ENCODE peak calls at places on chromosomes 16 and 17, in seven cellular contexts. One of them, this sample, is unnamed.

GRCh38 chr17:44444735-44445105 is 55.3 kb upstream of the ITGA2B start:
- DNase-seq in stimulated activated CD8-positive, alpha-beta memory T cell treated with anti-CD3 and anti-CD28 coated beads, Interleukin-7, amount 100 ng/mL, for 1 hour: no peak
- DNase-seq in suprapubic skin: no peak
- DNase-seq in left kidney: no peak
- DNase-seq in Peyer's patch: no peak
- DNase-seq in activated CD4-positive, alpha-beta T cell treated with anti-CD3 and anti-CD28 coated beads, Interleukin-2, amount 50 U/mL, for 1 hour: no peak
- DNase-seq in SW 1271: no peak
- DNase-seq in this sample: no peak

GRCh38 chr16:67260426-67261063 is 11.8 kb downstream of the SLC9A5 start:
- DNase-seq in stimulated activated CD8-positive, alpha-beta memory T cell treated with anti-CD3 and anti-CD28 coated beads, Interleukin-7, amount 100 ng/mL, for 1 hour: no peak
- DNase-seq in suprapubic skin: peak
- DNase-seq in left kidney: peak
- DNase-seq in Peyer's patch: peak
- DNase-seq in activated CD4-positive, alpha-beta T cell treated with anti-CD3 and anti-CD28 coated beads, Interleukin-2, amount 50 U/mL, for 1 hour: no peak
- DNase-seq in SW 1271: peak
- DNase-seq in this sample: no peak

GRCh38 chr17:68305132-68305531 is 13.8 kb downstream of the ARSG start:
- DNase-seq in stimulated activated CD8-positive, alpha-beta memory T cell treated with anti-CD3 and anti-CD28 coated beads, Interleukin-7, amount 100 ng/mL, for 1 hour: no peak
- DNase-seq in suprapubic skin: no peak
- DNase-seq in left kidney: no peak
- DNase-seq in Peyer's patch: no peak
- DNase-seq in activated CD4-positive, alpha-beta T cell treated with anti-CD3 and anti-CD28 coated beads, Interleukin-2, amount 50 U/mL, for 1 hour: no peak
- DNase-seq in SW 1271: no peak
- DNase-seq in this sample: no peak

GRCh38 chr16:4392382-4393242 is 21.0 kb downstream of the VASN start:
- DNase-seq in stimulated activated CD8-positive, alpha-beta memory T cell treated with anti-CD3 and anti-CD28 coated beads, Interleukin-7, amount 100 ng/mL, for 1 hour: no peak
- DNase-seq in suprapubic skin: peak
- DNase-seq in left kidney: peak
- DNase-seq in Peyer's patch: no peak
- DNase-seq in activated CD4-positive, alpha-beta T cell treated with anti-CD3 and anti-CD28 coated beads, Interleukin-2, amount 50 U/mL, for 1 hour: no peak
- DNase-seq in SW 1271: no peak
- DNase-seq in this sample: no peak

GRCh38 chr17:65498831-65499230 is 62.6 kb downstream of the AXIN2 start:
- DNase-seq in stimulated activated CD8-positive, alpha-beta memory T cell treated with anti-CD3 and anti-CD28 coated beads, Interleukin-7, amount 100 ng/mL, for 1 hour: no peak
- DNase-seq in suprapubic skin: no peak
- DNase-seq in left kidney: no peak
- DNase-seq in Peyer's patch: no peak
- DNase-seq in activated CD4-positive, alpha-beta T cell treated with anti-CD3 and anti-CD28 coated beads, Interleukin-2, amount 50 U/mL, for 1 hour: no peak
- DNase-seq in SW 1271: no peak
- DNase-seq in this sample: no peak

GRCh38 chr16:12613131-12613991 is 190.3 kb downstream of the CPPED1 start:
- DNase-seq in stimulated activated CD8-positive, alpha-beta memory T cell treated with anti-CD3 and anti-CD28 coated beads, Interleukin-7, amount 100 ng/mL, for 1 hour: no peak
- DNase-seq in suprapubic skin: no peak
- DNase-seq in left kidney: peak
- DNase-seq in Peyer's patch: peak
- DNase-seq in activated CD4-positive, alpha-beta T cell treated with anti-CD3 and anti-CD28 coated beads, Interleukin-2, amount 50 U/mL, for 1 hour: peak
- DNase-seq in SW 1271: peak
- DNase-seq in this sample: peak

GRCh38 chr16:11530171-11530940 is 56.4 kb downstream of the LITAF start:
- DNase-seq in stimulated activated CD8-positive, alpha-beta memory T cell treated with anti-CD3 and anti-CD28 coated beads, Interleukin-7, amount 100 ng/mL, for 1 hour: no peak
- DNase-seq in suprapubic skin: no peak
- DNase-seq in left kidney: no peak
- DNase-seq in Peyer's patch: no peak
- DNase-seq in activated CD4-positive, alpha-beta T cell treated with anti-CD3 and anti-CD28 coated beads, Interleukin-2, amount 50 U/mL, for 1 hour: no peak
- DNase-seq in SW 1271: peak
- DNase-seq in this sample: no peak

GRCh38 chr16:71479420-71479819 is 9.7 kb downstream of the ZNF19 start:
- DNase-seq in stimulated activated CD8-positive, alpha-beta memory T cell treated with anti-CD3 and anti-CD28 coated beads, Interleukin-7, amount 100 ng/mL, for 1 hour: no peak
- DNase-seq in suprapubic skin: no peak
- DNase-seq in left kidney: peak
- DNase-seq in Peyer's patch: no peak
- DNase-seq in activated CD4-positive, alpha-beta T cell treated with anti-CD3 and anti-CD28 coated beads, Interleukin-2, amount 50 U/mL, for 1 hour: no peak
- DNase-seq in SW 1271: peak
- DNase-seq in this sample: no peak

GRCh38 chr16:65012357-65012756 is 109.5 kb downstream of the CDH11 start:
- DNase-seq in stimulated activated CD8-positive, alpha-beta memory T cell treated with anti-CD3 and anti-CD28 coated beads, Interleukin-7, amount 100 ng/mL, for 1 hour: no peak
- DNase-seq in suprapubic skin: no peak
- DNase-seq in left kidney: no peak
- DNase-seq in Peyer's patch: no peak
- DNase-seq in activated CD4-positive, alpha-beta T cell treated with anti-CD3 and anti-CD28 coated beads, Interleukin-2, amount 50 U/mL, for 1 hour: no peak
- DNase-seq in SW 1271: no peak
- DNase-seq in this sample: no peak

GRCh38 chr16:27444015-27444414 is 42.0 kb downstream of the IL21R start:
- DNase-seq in stimulated activated CD8-positive, alpha-beta memory T cell treated with anti-CD3 and anti-CD28 coated beads, Interleukin-7, amount 100 ng/mL, for 1 hour: no peak
- DNase-seq in suprapubic skin: no peak
- DNase-seq in left kidney: no peak
- DNase-seq in Peyer's patch: no peak
- DNase-seq in activated CD4-positive, alpha-beta T cell treated with anti-CD3 and anti-CD28 coated beads, Interleukin-2, amount 50 U/mL, for 1 hour: no peak
- DNase-seq in SW 1271: no peak
- DNase-seq in this sample: no peak

GRCh38 chr17:75308732-75309629 is 19.7 kb upstream of the SLC25A19 start:
- DNase-seq in stimulated activated CD8-positive, alpha-beta memory T cell treated with anti-CD3 and anti-CD28 coated beads, Interleukin-7, amount 100 ng/mL, for 1 hour: no peak
- DNase-seq in suprapubic skin: no peak
- DNase-seq in left kidney: peak
- DNase-seq in Peyer's patch: peak
- DNase-seq in activated CD4-positive, alpha-beta T cell treated with anti-CD3 and anti-CD28 coated beads, Interleukin-2, amount 50 U/mL, for 1 hour: no peak
- DNase-seq in SW 1271: no peak
- DNase-seq in this sample: no peak

GRCh38 chr16:30535106-30535776 is 583 bp upstream of the ZNF747 start:
- DNase-seq in stimulated activated CD8-positive, alpha-beta memory T cell treated with anti-CD3 and anti-CD28 coated beads, Interleukin-7, amount 100 ng/mL, for 1 hour: no peak
- DNase-seq in suprapubic skin: no peak
- DNase-seq in left kidney: no peak
- DNase-seq in Peyer's patch: no peak
- DNase-seq in activated CD4-positive, alpha-beta T cell treated with anti-CD3 and anti-CD28 coated beads, Interleukin-2, amount 50 U/mL, for 1 hour: no peak
- DNase-seq in SW 1271: no peak
- DNase-seq in this sample: no peak

GRCh38 chr16:77868052-77868451 is 79.7 kb downstream of the VAT1L start:
- DNase-seq in stimulated activated CD8-positive, alpha-beta memory T cell treated with anti-CD3 and anti-CD28 coated beads, Interleukin-7, amount 100 ng/mL, for 1 hour: no peak
- DNase-seq in suprapubic skin: no peak
- DNase-seq in left kidney: no peak
- DNase-seq in Peyer's patch: no peak
- DNase-seq in activated CD4-positive, alpha-beta T cell treated with anti-CD3 and anti-CD28 coated beads, Interleukin-2, amount 50 U/mL, for 1 hour: no peak
- DNase-seq in SW 1271: no peak
- DNase-seq in this sample: no peak

GRCh38 chr16:28524544-28525179 is 14.1 kb downstream of the NUPR1 start:
- DNase-seq in stimulated activated CD8-positive, alpha-beta memory T cell treated with anti-CD3 and anti-CD28 coated beads, Interleukin-7, amount 100 ng/mL, for 1 hour: no peak
- DNase-seq in suprapubic skin: no peak
- DNase-seq in left kidney: no peak
- DNase-seq in Peyer's patch: no peak
- DNase-seq in activated CD4-positive, alpha-beta T cell treated with anti-CD3 and anti-CD28 coated beads, Interleukin-2, amount 50 U/mL, for 1 hour: no peak
- DNase-seq in SW 1271: no peak
- DNase-seq in this sample: no peak

GRCh38 chr17:68197997-68198930 is 49.6 kb upstream of the AMZ2 start:
- DNase-seq in stimulated activated CD8-positive, alpha-beta memory T cell treated with anti-CD3 and anti-CD28 coated beads, Interleukin-7, amount 100 ng/mL, for 1 hour: no peak
- DNase-seq in suprapubic skin: peak
- DNase-seq in left kidney: peak
- DNase-seq in Peyer's patch: no peak
- DNase-seq in activated CD4-positive, alpha-beta T cell treated with anti-CD3 and anti-CD28 coated beads, Interleukin-2, amount 50 U/mL, for 1 hour: no peak
- DNase-seq in SW 1271: no peak
- DNase-seq in this sample: no peak

GRCh38 chr17:45688820-45689219 is 95.3 kb upstream of the CRHR1 start:
- DNase-seq in stimulated activated CD8-positive, alpha-beta memory T cell treated with anti-CD3 and anti-CD28 coated beads, Interleukin-7, amount 100 ng/mL, for 1 hour: no peak
- DNase-seq in suprapubic skin: no peak
- DNase-seq in left kidney: no peak
- DNase-seq in Peyer's patch: no peak
- DNase-seq in activated CD4-positive, alpha-beta T cell treated with anti-CD3 and anti-CD28 coated beads, Interleukin-2, amount 50 U/mL, for 1 hour: no peak
- DNase-seq in SW 1271: no peak
- DNase-seq in this sample: no peak

GRCh38 chr17:53088501-53088900 is 734.2 kb upstream of the KIF2B start:
- DNase-seq in stimulated activated CD8-positive, alpha-beta memory T cell treated with anti-CD3 and anti-CD28 coated beads, Interleukin-7, amount 100 ng/mL, for 1 hour: no peak
- DNase-seq in suprapubic skin: no peak
- DNase-seq in left kidney: no peak
- DNase-seq in Peyer's patch: no peak
- DNase-seq in activated CD4-positive, alpha-beta T cell treated with anti-CD3 and anti-CD28 coated beads, Interleukin-2, amount 50 U/mL, for 1 hour: no peak
- DNase-seq in SW 1271: no peak
- DNase-seq in this sample: no peak

GRCh38 chr16:69567031-69567680 is 1.4 kb downstream of the NFAT5 start:
- DNase-seq in stimulated activated CD8-positive, alpha-beta memory T cell treated with anti-CD3 and anti-CD28 coated beads, Interleukin-7, amount 100 ng/mL, for 1 hour: no peak
- DNase-seq in suprapubic skin: no peak
- DNase-seq in left kidney: no peak
- DNase-seq in Peyer's patch: no peak
- DNase-seq in activated CD4-positive, alpha-beta T cell treated with anti-CD3 and anti-CD28 coated beads, Interleukin-2, amount 50 U/mL, for 1 hour: no peak
- DNase-seq in SW 1271: peak
- DNase-seq in this sample: no peak

GRCh38 chr17:153851-154250 is 16.5 kb downstream of the SCGB1C2 start:
- DNase-seq in stimulated activated CD8-positive, alpha-beta memory T cell treated with anti-CD3 and anti-CD28 coated beads, Interleukin-7, amount 100 ng/mL, for 1 hour: no peak
- DNase-seq in suprapubic skin: peak
- DNase-seq in left kidney: no peak
- DNase-seq in Peyer's patch: no peak
- DNase-seq in activated CD4-positive, alpha-beta T cell treated with anti-CD3 and anti-CD28 coated beads, Interleukin-2, amount 50 U/mL, for 1 hour: no peak
- DNase-seq in SW 1271: no peak
- DNase-seq in this sample: no peak

GRCh38 chr16:3748307-3748706 is 31.0 kb upstream of the TRAP1 start:
- DNase-seq in stimulated activated CD8-positive, alpha-beta memory T cell treated with anti-CD3 and anti-CD28 coated beads, Interleukin-7, amount 100 ng/mL, for 1 hour: no peak
- DNase-seq in suprapubic skin: no peak
- DNase-seq in left kidney: no peak
- DNase-seq in Peyer's patch: no peak
- DNase-seq in activated CD4-positive, alpha-beta T cell treated with anti-CD3 and anti-CD28 coated beads, Interleukin-2, amount 50 U/mL, for 1 hour: no peak
- DNase-seq in SW 1271: no peak
- DNase-seq in this sample: no peak

GRCh38 chr16:689175-689897 is 862 bp downstream of the WDR24 start:
- DNase-seq in stimulated activated CD8-positive, alpha-beta memory T cell treated with anti-CD3 and anti-CD28 coated beads, Interleukin-7, amount 100 ng/mL, for 1 hour: no peak
- DNase-seq in suprapubic skin: no peak
- DNase-seq in left kidney: no peak
- DNase-seq in Peyer's patch: no peak
- DNase-seq in activated CD4-positive, alpha-beta T cell treated with anti-CD3 and anti-CD28 coated beads, Interleukin-2, amount 50 U/mL, for 1 hour: no peak
- DNase-seq in SW 1271: no peak
- DNase-seq in this sample: no peak

GRCh38 chr16:83849434-83849833 is 41.7 kb downstream of the HSBP1 start:
- DNase-seq in stimulated activated CD8-positive, alpha-beta memory T cell treated with anti-CD3 and anti-CD28 coated beads, Interleukin-7, amount 100 ng/mL, for 1 hour: no peak
- DNase-seq in suprapubic skin: no peak
- DNase-seq in left kidney: no peak
- DNase-seq in Peyer's patch: no peak
- DNase-seq in activated CD4-positive, alpha-beta T cell treated with anti-CD3 and anti-CD28 coated beads, Interleukin-2, amount 50 U/mL, for 1 hour: no peak
- DNase-seq in SW 1271: no peak
- DNase-seq in this sample: no peak

GRCh38 chr17:78979780-78980623 is at the start of gene LGALS3BP:
- DNase-seq in stimulated activated CD8-positive, alpha-beta memory T cell treated with anti-CD3 and anti-CD28 coated beads, Interleukin-7, amount 100 ng/mL, for 1 hour: no peak
- DNase-seq in suprapubic skin: no peak
- DNase-seq in left kidney: peak
- DNase-seq in Peyer's patch: peak
- DNase-seq in activated CD4-positive, alpha-beta T cell treated with anti-CD3 and anti-CD28 coated beads, Interleukin-2, amount 50 U/mL, for 1 hour: peak
- DNase-seq in SW 1271: peak
- DNase-seq in this sample: no peak

GRCh38 chr16:16867994-16868393 is 489.1 kb downstream of the NPIPA7 start:
- DNase-seq in stimulated activated CD8-positive, alpha-beta memory T cell treated with anti-CD3 and anti-CD28 coated beads, Interleukin-7, amount 100 ng/mL, for 1 hour: no peak
- DNase-seq in suprapubic skin: no peak
- DNase-seq in left kidney: no peak
- DNase-seq in Peyer's patch: no peak
- DNase-seq in activated CD4-positive, alpha-beta T cell treated with anti-CD3 and anti-CD28 coated beads, Interleukin-2, amount 50 U/mL, for 1 hour: no peak
- DNase-seq in SW 1271: no peak
- DNase-seq in this sample: no peak

GRCh38 chr17:36824678-36825091 is 112.6 kb upstream of the LHX1 start:
- DNase-seq in stimulated activated CD8-positive, alpha-beta memory T cell treated with anti-CD3 and anti-CD28 coated beads, Interleukin-7, amount 100 ng/mL, for 1 hour: no peak
- DNase-seq in suprapubic skin: no peak
- DNase-seq in left kidney: no peak
- DNase-seq in Peyer's patch: no peak
- DNase-seq in activated CD4-positive, alpha-beta T cell treated with anti-CD3 and anti-CD28 coated beads, Interleukin-2, amount 50 U/mL, for 1 hour: no peak
- DNase-seq in SW 1271: no peak
- DNase-seq in this sample: no peak

GRCh38 chr17:45410144-45411091 is 22.3 kb downstream of the ARHGAP27 start:
- DNase-seq in stimulated activated CD8-positive, alpha-beta memory T cell treated with anti-CD3 and anti-CD28 coated beads, Interleukin-7, amount 100 ng/mL, for 1 hour: peak
- DNase-seq in suprapubic skin: no peak
- DNase-seq in left kidney: peak
- DNase-seq in Peyer's patch: peak
- DNase-seq in activated CD4-positive, alpha-beta T cell treated with anti-CD3 and anti-CD28 coated beads, Interleukin-2, amount 50 U/mL, for 1 hour: peak
- DNase-seq in SW 1271: no peak
- DNase-seq in this sample: peak

GRCh38 chr17:73043686-73044581 is 48.6 kb downstream of the SLC39A11 start:
- DNase-seq in stimulated activated CD8-positive, alpha-beta memory T cell treated with anti-CD3 and anti-CD28 coated beads, Interleukin-7, amount 100 ng/mL, for 1 hour: no peak
- DNase-seq in suprapubic skin: no peak
- DNase-seq in left kidney: peak
- DNase-seq in Peyer's patch: no peak
- DNase-seq in activated CD4-positive, alpha-beta T cell treated with anti-CD3 and anti-CD28 coated beads, Interleukin-2, amount 50 U/mL, for 1 hour: no peak
- DNase-seq in SW 1271: no peak
- DNase-seq in this sample: no peak

GRCh38 chr16:3780570-3780969 is 63.2 kb upstream of the TRAP1 start:
- DNase-seq in stimulated activated CD8-positive, alpha-beta memory T cell treated with anti-CD3 and anti-CD28 coated beads, Interleukin-7, amount 100 ng/mL, for 1 hour: no peak
- DNase-seq in suprapubic skin: no peak
- DNase-seq in left kidney: peak
- DNase-seq in Peyer's patch: no peak
- DNase-seq in activated CD4-positive, alpha-beta T cell treated with anti-CD3 and anti-CD28 coated beads, Interleukin-2, amount 50 U/mL, for 1 hour: no peak
- DNase-seq in SW 1271: peak
- DNase-seq in this sample: no peak

GRCh38 chr17:5209396-5209795 is 17.7 kb upstream of the ZNF594 start:
- DNase-seq in stimulated activated CD8-positive, alpha-beta memory T cell treated with anti-CD3 and anti-CD28 coated beads, Interleukin-7, amount 100 ng/mL, for 1 hour: no peak
- DNase-seq in suprapubic skin: no peak
- DNase-seq in left kidney: no peak
- DNase-seq in Peyer's patch: no peak
- DNase-seq in activated CD4-positive, alpha-beta T cell treated with anti-CD3 and anti-CD28 coated beads, Interleukin-2, amount 50 U/mL, for 1 hour: no peak
- DNase-seq in SW 1271: no peak
- DNase-seq in this sample: no peak

GRCh38 chr17:12963505-12963904 is 54.3 kb downstream of the ELAC2 start:
- DNase-seq in stimulated activated CD8-positive, alpha-beta memory T cell treated with anti-CD3 and anti-CD28 coated beads, Interleukin-7, amount 100 ng/mL, for 1 hour: no peak
- DNase-seq in suprapubic skin: no peak
- DNase-seq in left kidney: no peak
- DNase-seq in Peyer's patch: no peak
- DNase-seq in activated CD4-positive, alpha-beta T cell treated with anti-CD3 and anti-CD28 coated beads, Interleukin-2, amount 50 U/mL, for 1 hour: no peak
- DNase-seq in SW 1271: no peak
- DNase-seq in this sample: no peak

This sample was measured in activated CD4-positive, CD25-positive, alpha-beta regulatory T cell.